ENCODE peak calls at places on chromosomes 13 and 19, in nine cellular contexts. A is left kidney, Q is LoVo, V is transverse colon, Z is NCI-H2029 treated with DMSO at 0.1 percent for 48 hours, P is tibial nerve, S is amygdala, N is NCI-H1048, X is EL. R is an unnamed sample.

GRCh38 chr19:18062043-18062442 is 24.7 kb downstream of the IL12RB1 start:
- DNase-seq in A (no peak), Q (no peak), V (no peak), Z (no peak), P (no peak), S (no peak), N (no peak), X (no peak), R (no peak)

GRCh38 chr13:109376936-109377335 is 409.4 kb downstream of the IRS2 start:
- DNase-seq in A (no peak), Q (no peak), V (no peak), Z (no peak), P (no peak), S (no peak), N (no peak), X (no peak), R (no peak)

GRCh38 chr19:40627486-40628279 is 26.5 kb downstream of the LTBP4 start:
- DNase-seq in A (no peak), Q (no peak), V (no peak), Z (no peak), P (no peak), S (no peak), N (no peak), X (no peak), R (no peak)

GRCh38 chr13:76848596-76848995 is 37.6 kb downstream of the KCTD12 start:
- DNase-seq in A (no peak), Q (no peak), V (no peak), Z (no peak), P (peak), S (no peak), N (no peak), X (no peak), R (peak)

GRCh38 chr19:6828698-6829633 is 56.5 kb downstream of the VAV1 start:
- DNase-seq in A (no peak), Q (no peak), V (no peak), Z (peak), P (no peak), S (no peak), N (peak), X (no peak), R (no peak)

GRCh38 chr13:19601749-19602725 is 31.4 kb upstream of the MPHOSPH8 start:
- DNase-seq in A (peak), Q (peak), V (peak), Z (no peak), P (no peak), S (no peak), N (peak), X (peak), R (peak)

GRCh38 chr19:54616057-54616456 is 14.2 kb upstream of the LILRB1 start:
- DNase-seq in A (no peak), Q (no peak), V (no peak), Z (no peak), P (no peak), S (no peak), N (no peak), X (no peak), R (no peak)

GRCh38 chr13:108606424-108606823 is 23.0 kb upstream of the MYO16 start:
- DNase-seq in A (no peak), Q (no peak), V (no peak), Z (no peak), P (no peak), S (no peak), N (no peak), X (no peak), R (no peak)

GRCh38 chr19:42693760-42694350 is 46.4 kb downstream of the PSG3 start:
- DNase-seq in A (peak), Q (peak), V (no peak), Z (peak), P (no peak), S (no peak), N (no peak), X (peak), R (peak)

R was measured in iris pigment epithelial cell.